ENCODE peak calls at places on chromosomes 6 and 20, in four cellular contexts. Z is K562, U is H1, G is HepG2. O is an unnamed sample.

GRCh38 chr6:72348926-72349325 is 272.9 kb upstream of the KCNQ5 start:
- DNase-seq in Z (no peak), U (no peak), G (no peak), O (no peak)

GRCh38 chr20:1375515-1375914 is 17.3 kb downstream of the FKBP1A start:
- DNase-seq in U (no peak), G (no peak), Z (no peak), O (no peak)

GRCh38 chr20:688809-689208 is 13.2 kb upstream of the SCRT2 start:
- DNase-seq in U (no peak), G (peak; percentile 41), Z (peak; percentile 38), O (no peak)

GRCh38 chr6:71376830-71377229 is 88.2 kb downstream of the OGFRL1 start:
- DNase-seq in Z (no peak), U (no peak), G (no peak), O (no peak)

GRCh38 chr20:59806578-59806975 is 126.9 kb downstream of the SYCP2 start:
- DNase-seq in U (no peak), Z (no peak), G (no peak), O (no peak)

GRCh38 chr6:169265486-169266131 is 12.0 kb upstream of the THBS2 start:
- DNase-seq in U (no peak), Z (no peak), G (no peak), O (no peak)

GRCh38 chr20:2946988-2947961 is 74.0 kb downstream of the PTPRA start:
- DNase-seq in U (no peak), Z (peak; percentile 72), G (peak; percentile 100), O (no peak)

GRCh38 chr6:81938014-81938761 is 185.7 kb upstream of the TENT5A start:
- DNase-seq in U (no peak), G (peak; percentile 93), Z (peak; percentile 66), O (peak; percentile 42)

GRCh38 chr20:36175016-36175415 is 20.5 kb downstream of the EPB41L1 start:
- DNase-seq in Z (no peak), G (no peak), U (no peak), O (no peak)

GRCh38 chr6:125393449-125393858 is 91.7 kb upstream of the HDDC2 start:
- DNase-seq in U (no peak), G (no peak), Z (no peak), O (no peak)

GRCh38 chr6:91376686-91377085 is 789.8 kb upstream of the MAP3K7 start:
- DNase-seq in Z (no peak), G (no peak), U (no peak), O (no peak)

GRCh38 chr6:137218473-137218916 is 690 bp downstream of the IFNGR1 start:
- DNase-seq in U (no peak), G (peak; percentile 36), Z (peak; percentile 57), O (peak; percentile 66)

GRCh38 chr6:26743157-26743821 is 83.7 kb upstream of the ZNF322 start:
- DNase-seq in G (no peak), Z (peak; percentile 66), U (no peak), O (no peak)

GRCh38 chr6:23823421-23823820 is 302.6 kb upstream of the NRSN1 start:
- DNase-seq in U (no peak), Z (no peak), G (peak; percentile 79), O (no peak)

GRCh38 chr6:117495873-117496272 is 13.4 kb downstream of the DCBLD1 start:
- DNase-seq in Z (no peak), U (no peak), G (no peak), O (no peak)

GRCh38 chr20:2281563-2281962 is 14.2 kb upstream of the TGM3 start:
- DNase-seq in G (no peak), U (no peak), Z (no peak), O (no peak)

GRCh38 chr6:67897998-67898607 is 737.0 kb upstream of the ADGRB3 start:
- DNase-seq in Z (no peak), U (no peak), G (no peak), O (no peak)

GRCh38 chr20:53668981-53669380 is 75.3 kb upstream of the ZNF217 start:
- DNase-seq in Z (no peak), G (no peak), U (no peak), O (no peak)

GRCh38 chr20:49276201-49276894 is 1.5 kb downstream of the ZNFX1 start:
- DNase-seq in Z (peak; percentile 30), U (no peak), G (no peak), O (no peak)

GRCh38 chr20:61925555-61926252 is 140.0 kb downstream of the TAF4 start:
- DNase-seq in G (no peak), U (no peak), Z (peak; percentile 46), O (no peak)

GRCh38 chr6:13423292-13423691 is 64.1 kb downstream of the GFOD1 start:
- DNase-seq in Z (no peak), U (no peak), G (no peak), O (no peak)

GRCh38 chr6:129239825-129240491 is 357.0 kb downstream of the LAMA2 start:
- DNase-seq in Z (no peak), G (no peak), U (no peak), O (no peak)

GRCh38 chr20:62815066-62815991 is 1.5 kb upstream of the COL9A3 start:
- DNase-seq in Z (peak; percentile 60), G (peak; percentile 92), U (peak; percentile 54), O (no peak)

GRCh38 chr20:34058831-34059230 is 53.2 kb downstream of the EIF2S2 start:
- DNase-seq in Z (no peak), G (no peak), U (no peak), O (no peak)

GRCh38 chr20:58359441-58359840 is 29.6 kb upstream of the VAPB start:
- DNase-seq in Z (no peak), U (no peak), G (no peak), O (no peak)

GRCh38 chr6:67952948-67953347 is 682.1 kb upstream of the ADGRB3 start:
- DNase-seq in U (no peak), Z (no peak), G (no peak), O (no peak)

GRCh38 chr20:41261790-41262717 is 55.5 kb downstream of the ZHX3 start:
- DNase-seq in Z (peak; percentile 30), U (no peak), G (no peak), O (no peak)

GRCh38 chr6:31815025-31815838 is at the start of the genes HSPA1A and HSPA1L:
- DNase-seq in G (peak; percentile 95), Z (peak; percentile 100), U (peak; percentile 93), O (no peak)

GRCh38 chr6:123997223-123997622 is 193.6 kb downstream of the NKAIN2 start:
- DNase-seq in U (no peak), G (no peak), Z (no peak), O (no peak)

GRCh38 chr6:52384145-52384766 is 22.3 kb downstream of the PAQR8 start:
- DNase-seq in U (no peak), Z (no peak), G (no peak), O (no peak)

GRCh38 chr6:112781236-112781635 is 434.1 kb downstream of the RFPL4B start:
- DNase-seq in U (no peak), G (peak; percentile 5), Z (no peak), O (no peak)

GRCh38 chr6:100001915-100002388 is 7.9 kb upstream of the MCHR2 start:
- DNase-seq in U (no peak), Z (peak; percentile 50), G (peak; percentile 24), O (no peak)

GRCh38 chr6:44286285-44286565 is 16.0 kb downstream of the TMEM151B start:
- DNase-seq in Z (no peak), U (no peak), G (no peak), O (no peak)

GRCh38 chr6:72716916-72717315 is 95.1 kb downstream of the KCNQ5 start:
- DNase-seq in Z (no peak), G (no peak), U (no peak), O (no peak)

GRCh38 chr6:18307006-18307405 is 42.7 kb upstream of the DEK start:
- DNase-seq in Z (no peak), G (no peak), U (no peak), O (no peak)

GRCh38 chr6:156359912-156360311 is 417.3 kb upstream of the ARID1B start:
- DNase-seq in Z (peak; percentile 51), U (peak; percentile 25), G (peak; percentile 19), O (no peak)

DNA sequence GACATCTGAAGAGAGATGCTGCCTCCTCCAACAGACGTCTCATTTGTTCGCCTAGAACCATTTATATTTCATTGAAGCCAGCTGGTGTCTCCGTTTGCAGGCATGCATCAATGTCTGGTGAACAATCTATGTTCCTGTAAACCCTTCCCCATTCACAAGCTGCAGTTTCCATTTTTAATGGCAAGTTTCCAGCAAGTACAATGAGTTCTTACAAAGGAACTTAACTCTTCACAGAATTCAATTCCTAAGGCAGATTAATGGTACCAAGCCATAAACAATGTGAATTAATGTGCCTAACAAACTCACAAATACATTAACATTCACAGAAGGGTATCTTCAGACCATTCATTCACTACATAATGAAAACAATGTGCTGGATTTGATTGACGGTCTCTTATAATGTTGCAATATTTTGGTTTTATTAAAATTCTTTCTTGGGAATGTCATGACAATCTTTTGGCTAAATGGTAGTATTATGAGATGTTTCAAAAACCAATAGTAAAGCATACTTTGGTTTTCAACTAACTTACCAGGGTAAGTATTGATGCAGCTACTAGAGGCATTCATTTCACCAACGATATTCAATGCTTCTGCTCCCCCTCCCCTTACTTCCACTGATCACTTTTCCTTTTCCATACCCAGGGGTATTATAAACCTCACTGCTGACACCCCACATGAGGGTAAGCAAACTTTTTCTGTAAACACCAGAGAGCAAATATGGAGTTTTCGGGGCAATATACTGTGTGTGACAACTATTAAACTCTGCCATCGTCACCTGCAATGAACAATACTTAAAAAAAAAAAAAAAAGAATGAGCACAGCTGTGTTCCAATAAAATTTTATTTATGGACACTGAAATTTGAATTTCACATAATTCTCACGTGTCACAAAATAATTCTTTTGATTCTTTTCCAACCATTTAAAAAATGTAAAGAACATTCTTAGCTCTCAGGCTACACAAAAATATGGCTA is 4.2 kb downstream of the AKIRIN2 start:
- DNase-seq in Z (no peak), G (no peak), U (no peak), O (no peak)
- TF ChIP-seq SP1 in Z (no peak), G (no peak), U (no peak), O (no peak)

GRCh38 chr6:110530671-110531070 is 54.3 kb upstream of the SLC22A16 start:
- DNase-seq in U (no peak), Z (no peak), G (no peak), O (no peak)
- TF ChIP-seq CHD2 in U (no peak), Z (no peak), G (no peak), O (no peak)

GRCh38 chr6:42404494-42404893 is 47.2 kb downstream of the TRERF1 start:
- DNase-seq in G (no peak), U (peak; percentile 38), Z (peak; percentile 81), O (no peak)

GRCh38 chr6:42403831-42404230 is 47.9 kb downstream of the TRERF1 start:
- DNase-seq in Z (no peak), G (no peak), U (no peak), O (no peak)

GRCh38 chr6:42405025-42405424 is 46.7 kb downstream of the TRERF1 start:
- DNase-seq in U (no peak), G (no peak), Z (no peak), O (no peak)

GRCh38 chr6:42407379-42407778 is 44.3 kb downstream of the TRERF1 start:
- DNase-seq in G (no peak), Z (peak; percentile 43), U (no peak), O (no peak)

GRCh38 chr6:42406296-42407280 is 45.1 kb downstream of the TRERF1 start:
- DNase-seq in Z (no peak), U (no peak), G (no peak), O (no peak)
- TF ChIP-seq SP1 in Z (no peak), U (no peak), G (no peak), O (no peak)

GRCh38 chr20:52231230-52231746 is 39.7 kb upstream of the ZFP64 start:
- DNase-seq in G (peak; percentile 98), Z (no peak), U (no peak), O (no peak)
- TF ChIP-seq CHD2 in G (no peak), Z (no peak), U (no peak), O (no peak)

GRCh38 chr6:101832371-101832770 is 438.9 kb downstream of the GRIK2 start:
- DNase-seq in U (no peak), Z (no peak), G (no peak), O (no peak)
- TF ChIP-seq SP1 in U (no peak), Z (no peak), G (no peak), O (no peak)

O was measured in GM12878.